ENCODE peak calls at places on chromosomes 11 and 22, in seven cellular contexts. One of them, this sample, is unnamed.
A peak's percentile ranks its signal among the peaks of the same experiment; 100 is the strongest.

GRCh38 chr22:23401111-23401909 is 178.8 kb downstream of the IGLL1 start:
- DNase-seq in right lobe of liver: no peak
- DNase-seq in heart left ventricle: no peak
- DNase-seq in upper lobe of left lung: peak; percentile 52
- DNase-seq in tibial nerve: no peak
- DNase-seq in sigmoid colon: peak; percentile 56
- DNase-seq in ovary: peak; percentile 60
- DNase-seq in this sample: no peak

GRCh38 chr22:30755760-30756124 is 61.1 kb downstream of the OSBP2 start:
- DNase-seq in right lobe of liver: no peak
- DNase-seq in heart left ventricle: no peak
- DNase-seq in upper lobe of left lung: no peak
- DNase-seq in tibial nerve: no peak
- DNase-seq in sigmoid colon: no peak
- DNase-seq in ovary: no peak
- DNase-seq in this sample: no peak

GRCh38 chr11:59556115-59556882 is 45.0 kb downstream of the OR4D9 start:
- DNase-seq in right lobe of liver: no peak
- DNase-seq in heart left ventricle: peak; percentile 59
- DNase-seq in upper lobe of left lung: no peak
- DNase-seq in tibial nerve: peak; percentile 47
- DNase-seq in sigmoid colon: peak; percentile 78
- DNase-seq in ovary: peak; percentile 67
- DNase-seq in this sample: no peak

GRCh38 chr11:105220175-105220574 is 80.6 kb upstream of the CARD18 start:
- DNase-seq in right lobe of liver: no peak
- DNase-seq in heart left ventricle: no peak
- DNase-seq in upper lobe of left lung: no peak
- DNase-seq in tibial nerve: no peak
- DNase-seq in sigmoid colon: no peak
- DNase-seq in ovary: no peak
- DNase-seq in this sample: no peak

GRCh38 chr11:93905384-93905783 is 55.0 kb upstream of the VSTM5 start:
- DNase-seq in right lobe of liver: no peak
- DNase-seq in heart left ventricle: no peak
- DNase-seq in upper lobe of left lung: no peak
- DNase-seq in tibial nerve: no peak
- DNase-seq in sigmoid colon: no peak
- DNase-seq in ovary: no peak
- DNase-seq in this sample: no peak

GRCh38 chr22:21837184-21837979 is 30.1 kb downstream of the MAPK1 start:
- DNase-seq in right lobe of liver: no peak
- DNase-seq in heart left ventricle: no peak
- DNase-seq in upper lobe of left lung: no peak
- DNase-seq in tibial nerve: no peak
- DNase-seq in sigmoid colon: no peak
- DNase-seq in ovary: no peak
- DNase-seq in this sample: no peak

GRCh38 chr11:17516551-17517150 is 27.6 kb downstream of the USH1C start:
- DNase-seq in right lobe of liver: no peak
- DNase-seq in heart left ventricle: no peak
- DNase-seq in upper lobe of left lung: no peak
- DNase-seq in tibial nerve: no peak
- DNase-seq in sigmoid colon: no peak
- DNase-seq in ovary: no peak
- DNase-seq in this sample: no peak

GRCh38 chr11:17547051-17547577 is at the start of gene OTOG:
- DNase-seq in right lobe of liver: no peak
- DNase-seq in heart left ventricle: no peak
- DNase-seq in upper lobe of left lung: peak; percentile 62
- DNase-seq in tibial nerve: no peak
- DNase-seq in sigmoid colon: no peak
- DNase-seq in ovary: no peak
- DNase-seq in this sample: no peak

GRCh38 chr11:67268036-67268683 is 1.9 kb downstream of the GRK2 start:
- DNase-seq in right lobe of liver: no peak
- DNase-seq in heart left ventricle: peak; percentile 32
- DNase-seq in upper lobe of left lung: peak; percentile 68
- DNase-seq in tibial nerve: no peak
- DNase-seq in sigmoid colon: peak; percentile 61
- DNase-seq in ovary: no peak
- DNase-seq in this sample: no peak

GRCh38 chr22:36613958-36614357 is 85.0 kb upstream of the EIF3D start:
- DNase-seq in right lobe of liver: no peak
- DNase-seq in heart left ventricle: no peak
- DNase-seq in upper lobe of left lung: no peak
- DNase-seq in tibial nerve: no peak
- DNase-seq in sigmoid colon: no peak
- DNase-seq in ovary: no peak
- DNase-seq in this sample: no peak

GRCh38 chr11:8794126-8794525 is 111.5 kb downstream of the RPL27A start:
- DNase-seq in right lobe of liver: peak; percentile 57
- DNase-seq in heart left ventricle: no peak
- DNase-seq in upper lobe of left lung: no peak
- DNase-seq in tibial nerve: no peak
- DNase-seq in sigmoid colon: no peak
- DNase-seq in ovary: no peak
- DNase-seq in this sample: no peak

GRCh38 chr11:121553367-121553766 is 100.6 kb upstream of the SORL1-AS1 start:
- DNase-seq in right lobe of liver: no peak
- DNase-seq in heart left ventricle: no peak
- DNase-seq in upper lobe of left lung: no peak
- DNase-seq in tibial nerve: no peak
- DNase-seq in sigmoid colon: no peak
- DNase-seq in ovary: no peak
- DNase-seq in this sample: no peak

GRCh38 chr22:32583921-32584335 is 109.3 kb downstream of the FBXO7 start:
- DNase-seq in right lobe of liver: no peak
- DNase-seq in heart left ventricle: no peak
- DNase-seq in upper lobe of left lung: no peak
- DNase-seq in tibial nerve: no peak
- DNase-seq in sigmoid colon: peak; percentile 9
- DNase-seq in ovary: no peak
- DNase-seq in this sample: no peak

GRCh38 chr11:35798423-35798822 is 135.8 kb downstream of the TRIM44 start:
- DNase-seq in right lobe of liver: no peak
- DNase-seq in heart left ventricle: no peak
- DNase-seq in upper lobe of left lung: no peak
- DNase-seq in tibial nerve: no peak
- DNase-seq in sigmoid colon: no peak
- DNase-seq in ovary: no peak
- DNase-seq in this sample: no peak

GRCh38 chr11:11297578-11297977 is 55.5 kb downstream of the CSNK2A3 start:
- DNase-seq in right lobe of liver: no peak
- DNase-seq in heart left ventricle: no peak
- DNase-seq in upper lobe of left lung: no peak
- DNase-seq in tibial nerve: no peak
- DNase-seq in sigmoid colon: no peak
- DNase-seq in ovary: no peak
- DNase-seq in this sample: no peak

GRCh38 chr11:130278151-130278550 is 36.6 kb downstream of the ZBTB44 start:
- DNase-seq in right lobe of liver: no peak
- DNase-seq in heart left ventricle: no peak
- DNase-seq in upper lobe of left lung: no peak
- DNase-seq in tibial nerve: no peak
- DNase-seq in sigmoid colon: no peak
- DNase-seq in ovary: no peak
- DNase-seq in this sample: no peak

GRCh38 chr11:13983081-13983751 is 20.7 kb downstream of the SPON1 start:
- DNase-seq in right lobe of liver: no peak
- DNase-seq in heart left ventricle: peak; percentile 33
- DNase-seq in upper lobe of left lung: no peak
- DNase-seq in tibial nerve: no peak
- DNase-seq in sigmoid colon: peak; percentile 94
- DNase-seq in ovary: peak; percentile 43
- DNase-seq in this sample: no peak

GRCh38 chr11:88651556-88651955 is 314.0 kb upstream of the CTSC start:
- DNase-seq in right lobe of liver: no peak
- DNase-seq in heart left ventricle: no peak
- DNase-seq in upper lobe of left lung: no peak
- DNase-seq in tibial nerve: no peak
- DNase-seq in sigmoid colon: no peak
- DNase-seq in ovary: no peak
- DNase-seq in this sample: no peak

GRCh38 chr11:1778141-1778911 is 14.6 kb upstream of the CTSD start:
- DNase-seq in right lobe of liver: no peak
- DNase-seq in heart left ventricle: no peak
- DNase-seq in upper lobe of left lung: no peak
- DNase-seq in tibial nerve: no peak
- DNase-seq in sigmoid colon: peak; percentile 61
- DNase-seq in ovary: no peak
- DNase-seq in this sample: no peak

GRCh38 chr11:128530119-128531091 is 57.0 kb downstream of the ETS1 start:
- DNase-seq in right lobe of liver: no peak
- DNase-seq in heart left ventricle: peak; percentile 69
- DNase-seq in upper lobe of left lung: no peak
- DNase-seq in tibial nerve: no peak
- DNase-seq in sigmoid colon: peak; percentile 89
- DNase-seq in ovary: no peak
- DNase-seq in this sample: no peak

GRCh38 chr11:128532016-128532570 is 55.3 kb downstream of the ETS1 start:
- DNase-seq in right lobe of liver: peak; percentile 74
- DNase-seq in heart left ventricle: no peak
- DNase-seq in upper lobe of left lung: no peak
- DNase-seq in tibial nerve: no peak
- DNase-seq in sigmoid colon: no peak
- DNase-seq in ovary: no peak
- DNase-seq in this sample: no peak

GRCh38 chr11:128533473-128533872 is 53.9 kb downstream of the ETS1 start:
- DNase-seq in right lobe of liver: no peak
- DNase-seq in heart left ventricle: no peak
- DNase-seq in upper lobe of left lung: no peak
- DNase-seq in tibial nerve: no peak
- DNase-seq in sigmoid colon: no peak
- DNase-seq in ovary: no peak
- DNase-seq in this sample: no peak

GRCh38 chr11:128531588-128531987 is 55.8 kb downstream of the ETS1 start:
- DNase-seq in right lobe of liver: no peak
- DNase-seq in heart left ventricle: no peak
- DNase-seq in upper lobe of left lung: no peak
- DNase-seq in tibial nerve: no peak
- DNase-seq in sigmoid colon: no peak
- DNase-seq in ovary: no peak
- DNase-seq in this sample: no peak

GRCh38 chr11:128532571-128533091 is 54.7 kb downstream of the ETS1 start:
- DNase-seq in right lobe of liver: no peak
- DNase-seq in heart left ventricle: no peak
- DNase-seq in upper lobe of left lung: no peak
- DNase-seq in tibial nerve: no peak
- DNase-seq in sigmoid colon: no peak
- DNase-seq in ovary: no peak
- DNase-seq in this sample: no peak
- H3K27ac ChIP-seq in right lobe of liver: no peak overlapping the region
- H3K27ac ChIP-seq in heart left ventricle: no peak overlapping the region
- H3K27ac ChIP-seq in upper lobe of left lung: no peak overlapping the region
- H3K27ac ChIP-seq in tibial nerve: peak overlapping the region; percentile 51
- H3K27ac ChIP-seq in sigmoid colon: no peak overlapping the region
- H3K27ac ChIP-seq in ovary: no peak overlapping the region
- H3K27ac ChIP-seq in this sample: no peak overlapping the region

DNA sequence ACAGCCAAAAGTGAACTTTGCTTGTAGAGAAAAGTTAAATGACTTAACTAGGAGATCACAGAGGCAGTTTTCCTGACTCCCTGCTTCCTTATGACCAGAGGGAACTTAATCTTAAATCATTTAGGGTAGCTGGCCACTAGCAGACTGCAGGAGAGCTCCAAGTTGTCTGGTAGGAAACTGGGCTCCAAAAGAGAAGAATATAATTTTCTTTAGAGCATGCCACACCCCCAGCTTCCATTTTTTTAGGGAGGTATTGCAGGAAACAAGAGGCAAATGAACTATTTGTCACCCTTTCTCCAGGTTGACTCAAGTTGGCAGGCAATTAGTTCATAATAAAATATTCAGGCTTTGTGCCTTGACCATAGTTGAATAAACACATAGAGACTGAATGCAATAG is 2.6 kb downstream of the METTL15 start:
- DNase-seq in right lobe of liver: no peak
- DNase-seq in heart left ventricle: no peak
- DNase-seq in upper lobe of left lung: no peak
- DNase-seq in tibial nerve: no peak
- DNase-seq in sigmoid colon: no peak
- DNase-seq in ovary: no peak
- DNase-seq in this sample: no peak
- TF ChIP-seq POLR2A in right lobe of liver: no peak
- TF ChIP-seq POLR2A in heart left ventricle: no peak
- TF ChIP-seq POLR2A in upper lobe of left lung: no peak
- TF ChIP-seq POLR2A in tibial nerve: no peak
- TF ChIP-seq POLR2A in sigmoid colon: no peak
- TF ChIP-seq POLR2A in ovary: no peak
- TF ChIP-seq POLR2A in this sample: no peak

GRCh38 chr11:127866109-127866508 is 721.2 kb downstream of the ETS1 start:
- DNase-seq in right lobe of liver: no peak
- DNase-seq in heart left ventricle: no peak
- DNase-seq in upper lobe of left lung: no peak
- DNase-seq in tibial nerve: no peak
- DNase-seq in sigmoid colon: no peak
- DNase-seq in ovary: no peak
- DNase-seq in this sample: no peak
- H3K27ac ChIP-seq in right lobe of liver: no peak overlapping the region
- H3K27ac ChIP-seq in heart left ventricle: no peak overlapping the region
- H3K27ac ChIP-seq in upper lobe of left lung: no peak overlapping the region
- H3K27ac ChIP-seq in tibial nerve: no peak overlapping the region
- H3K27ac ChIP-seq in sigmoid colon: no peak overlapping the region
- H3K27ac ChIP-seq in ovary: no peak overlapping the region
- H3K27ac ChIP-seq in this sample: no peak overlapping the region

DNA sequence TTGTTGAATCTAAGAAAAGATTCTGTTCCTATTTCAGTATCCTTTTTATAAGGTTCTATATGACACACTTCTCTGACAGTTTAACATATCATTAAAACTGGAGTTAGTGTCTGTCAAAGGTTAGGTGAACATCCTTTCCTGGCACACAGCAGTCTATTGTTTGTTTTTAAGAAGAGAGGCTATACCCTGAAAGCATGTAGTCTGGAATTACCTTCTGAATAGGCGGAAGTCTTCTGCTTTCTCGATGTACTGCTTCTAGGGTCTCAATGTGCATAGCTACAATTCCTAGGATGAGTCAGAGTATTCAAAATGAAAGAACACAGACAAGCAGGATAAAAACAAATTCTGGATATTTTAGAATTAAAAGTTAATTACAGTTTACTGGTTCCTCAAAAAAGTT is 188.6 kb downstream of the SWAP70 start:
- DNase-seq in right lobe of liver: no peak
- DNase-seq in heart left ventricle: no peak
- DNase-seq in upper lobe of left lung: no peak
- DNase-seq in tibial nerve: no peak
- DNase-seq in sigmoid colon: no peak
- DNase-seq in ovary: no peak
- DNase-seq in this sample: no peak
- TF ChIP-seq POLR2A in right lobe of liver: no peak
- TF ChIP-seq POLR2A in heart left ventricle: no peak
- TF ChIP-seq POLR2A in upper lobe of left lung: no peak
- TF ChIP-seq POLR2A in tibial nerve: no peak
- TF ChIP-seq POLR2A in sigmoid colon: no peak
- TF ChIP-seq POLR2A in ovary: no peak
- TF ChIP-seq POLR2A in this sample: no peak

DNA sequence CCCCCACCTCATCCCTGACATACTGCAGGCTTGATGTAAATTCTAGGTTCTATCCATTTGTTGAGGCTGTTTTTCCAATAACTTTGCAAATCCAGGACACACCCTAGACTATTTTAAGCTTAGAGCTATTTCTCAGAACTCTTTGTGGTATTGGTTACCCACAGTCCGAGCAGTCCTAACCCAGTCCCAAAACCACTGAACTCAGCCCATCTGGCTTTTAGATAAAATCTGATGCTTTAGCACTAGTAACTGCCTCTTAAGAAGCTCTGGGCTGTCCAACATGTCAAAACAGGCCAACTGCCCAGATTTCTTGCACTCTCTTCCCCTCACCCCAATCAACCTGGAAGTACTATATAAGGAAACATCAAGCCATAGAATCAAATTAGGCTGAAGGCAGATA is 344.4 kb upstream of the CADM1 start:
- DNase-seq in right lobe of liver: no peak
- DNase-seq in heart left ventricle: no peak
- DNase-seq in upper lobe of left lung: no peak
- DNase-seq in tibial nerve: no peak
- DNase-seq in sigmoid colon: no peak
- DNase-seq in ovary: no peak
- DNase-seq in this sample: no peak
- H3K27ac ChIP-seq in right lobe of liver: no peak overlapping the region
- H3K27ac ChIP-seq in heart left ventricle: no peak overlapping the region
- H3K27ac ChIP-seq in upper lobe of left lung: no peak overlapping the region
- H3K27ac ChIP-seq in tibial nerve: no peak overlapping the region
- H3K27ac ChIP-seq in sigmoid colon: no peak overlapping the region
- H3K27ac ChIP-seq in ovary: no peak overlapping the region
- H3K27ac ChIP-seq in this sample: no peak overlapping the region